ENCODE peak calls at places on chromosomes 11 and 22, in ten cellular contexts. Z is upper lobe of left lung; P is heart right ventricle; A is PC-3; B is T-helper 17 cell; I is left cardiac atrium; S is CD4-positive, alpha-beta T cell; T is RWPE2; Q is Right ventricle myocardium superior; F is Right ventricle myocardium inferior. L is an unnamed sample.

GRCh38 chr11:86208572-86208971 is 36.0 kb upstream of the EED start:
- ATAC-seq in Z (no peak), P (no peak), A (no peak), B (no peak), I (no peak), S (no peak), T (no peak), Q (no peak), F (no peak), L (no peak)

GRCh38 chr11:65557280-65558001 is 718 bp downstream of the LTBP3 start:
- ATAC-seq in Z (no peak), P (no peak), A (no peak), B (no peak), I (no peak), S (no peak), T (no peak), Q (no peak), F (no peak), L (no peak)

GRCh38 chr11:90220391-90220790 is 2.5 kb downstream of the CHORDC1 start:
- ATAC-seq in Z (no peak), P (no peak), A (peak), B (no peak), I (no peak), S (no peak), T (peak), Q (no peak), F (no peak), L (no peak)

GRCh38 chr22:32680277-32680676 is 121.2 kb upstream of the TIMP3 start:
- ATAC-seq in Z (no peak), P (no peak), A (no peak), B (no peak), I (no peak), S (no peak), T (no peak), Q (no peak), F (no peak), L (no peak)

GRCh38 chr11:26947379-26947844 is 46.5 kb upstream of the FIBIN start:
- ATAC-seq in Z (peak), P (peak), A (no peak), B (no peak), I (peak), S (no peak), T (peak), Q (peak), F (peak), L (peak)

GRCh38 chr22:39593061-39593930 is 22.7 kb downstream of the CACNA1I start:
- ATAC-seq in Z (no peak), P (peak), A (no peak), B (no peak), I (peak), S (no peak), T (no peak), Q (peak), F (peak), L (no peak)

GRCh38 chr11:74905326-74905725 is 43.6 kb downstream of the XRRA1 start:
- ATAC-seq in Z (no peak), P (peak), A (no peak), B (no peak), I (peak), S (no peak), T (no peak), Q (peak), F (peak), L (no peak)

GRCh38 chr11:12552677-12553076 is 121.5 kb upstream of the TEAD1 start:
- ATAC-seq in Z (no peak), P (peak), A (no peak), B (no peak), I (peak), S (no peak), T (no peak), Q (peak), F (peak), L (peak)

GRCh38 chr11:85551881-85552280 is 75.3 kb downstream of the DLG2 start:
- ATAC-seq in Z (no peak), P (no peak), A (no peak), B (no peak), I (no peak), S (no peak), T (no peak), Q (no peak), F (no peak), L (no peak)

GRCh38 chr22:20479612-20480196 is 15.9 kb downstream of the KLHL22 start:
- ATAC-seq in Z (no peak), P (no peak), A (no peak), B (no peak), I (no peak), S (no peak), T (no peak), Q (no peak), F (no peak), L (no peak)

GRCh38 chr11:11143849-11144248 is 209.2 kb downstream of the CSNK2A3 start:
- ATAC-seq in Z (no peak), P (no peak), A (no peak), B (no peak), I (no peak), S (no peak), T (no peak), Q (no peak), F (no peak), L (no peak)

GRCh38 chr11:17008099-17008498 is 6.1 kb downstream of the PLEKHA7 start:
- ATAC-seq in Z (no peak), P (no peak), A (no peak), B (no peak), I (peak), S (no peak), T (no peak), Q (peak), F (no peak), L (no peak)

GRCh38 chr11:76047231-76047630 is 159.1 kb downstream of the WNT11 start:
- ATAC-seq in Z (no peak), P (no peak), A (peak), B (no peak), I (no peak), S (no peak), T (no peak), Q (no peak), F (no peak), L (no peak)

GRCh38 chr22:46835288-46835687 is 72.8 kb downstream of the TBC1D22A start:
- ATAC-seq in Z (no peak), P (no peak), A (no peak), B (no peak), I (no peak), S (no peak), T (no peak), Q (no peak), F (no peak), L (no peak)

GRCh38 chr11:833114-833791 is 501 bp downstream of the CD151 start:
- ATAC-seq in Z (no peak), P (peak), A (peak), B (peak), I (peak), S (peak), T (no peak), Q (peak), F (peak), L (peak)

GRCh38 chr22:47191630-47192105 is 429.2 kb downstream of the TBC1D22A start:
- ATAC-seq in Z (no peak), P (no peak), A (no peak), B (no peak), I (no peak), S (no peak), T (peak), Q (no peak), F (no peak), L (no peak)

GRCh38 chr11:79042824-79043223 is 398.0 kb downstream of the TENM4 start:
- ATAC-seq in Z (no peak), P (no peak), A (no peak), B (no peak), I (no peak), S (no peak), T (no peak), Q (no peak), F (no peak), L (no peak)

GRCh38 chr11:76513654-76514034 is 68.8 kb downstream of the EMSY start:
- ATAC-seq in Z (no peak), P (no peak), A (no peak), B (no peak), I (no peak), S (no peak), T (no peak), Q (no peak), F (no peak), L (no peak)

GRCh38 chr11:93548679-93549319 is 5.6 kb upstream of the SMCO4 start:
- ATAC-seq in Z (no peak), P (no peak), A (no peak), B (no peak), I (no peak), S (no peak), T (no peak), Q (no peak), F (no peak), L (no peak)

GRCh38 chr11:47189100-47189834 is 3.0 kb upstream of the PACSIN3 start:
- ATAC-seq in Z (peak), P (no peak), A (peak), B (no peak), I (peak), S (no peak), T (peak), Q (no peak), F (no peak), L (peak)

GRCh38 chr11:77868744-77869143 is 47.8 kb downstream of the AAMDC start:
- ATAC-seq in Z (no peak), P (no peak), A (no peak), B (no peak), I (no peak), S (no peak), T (no peak), Q (no peak), F (no peak), L (no peak)

L was measured in gastroesophageal sphincter.